ENCODE peak calls at places on chromosomes 5 and 9, in five cellular contexts. G is HuH-7, N is memory B cell, D is neural progenitor cell, V is A172. O is an unnamed sample.

GRCh38 chr5:174559141-174559540 is 165.2 kb upstream of the MSX2 start:
- DNase-seq in D (no peak), N (no peak), V (no peak), G (no peak), O (no peak)

GRCh38 chr9:91677354-91677753 is 253.7 kb upstream of the NFIL3 start:
- DNase-seq in N (no peak), V (no peak), D (no peak), G (no peak), O (no peak)

GRCh38 chr9:136640176-136641086 is 22.3 kb upstream of the EGFL7 start:
- DNase-seq in G (no peak), D (no peak), N (no peak), V (no peak), O (no peak)

GRCh38 chr5:168125445-168126199 is 165.8 kb upstream of the WWC1 start:
- DNase-seq in D (no peak), V (no peak), N (no peak), G (no peak), O (no peak)

GRCh38 chr5:148125641-148126040 is 42.7 kb upstream of the SPINK14 start:
- DNase-seq in D (no peak), G (no peak), N (no peak), V (peak; percentile 14), O (no peak)

GRCh38 chr5:132655821-132656773 is 1.9 kb upstream of the IL13 start:
- DNase-seq in G (no peak), D (peak; percentile 63), V (no peak), N (no peak), O (peak; percentile 74)

GRCh38 chr5:31096238-31096865 is 97.1 kb upstream of the CDH6 start:
- DNase-seq in G (no peak), V (peak; percentile 28), D (no peak), N (no peak), O (no peak)

GRCh38 chr5:157323107-157323706 is 57.3 kb downstream of the CYFIP2 start:
- DNase-seq in G (no peak), D (no peak), N (no peak), V (no peak), O (peak; percentile 80)

GRCh38 chr9:72363908-72364678 is 915 bp downstream of the ZFAND5 start:
- DNase-seq in D (peak; percentile 72), N (no peak), G (peak; percentile 46), V (peak; percentile 46), O (peak; percentile 68)

GRCh38 chr5:132489871-132490483 is 596 bp downstream of the IRF1 start:
- DNase-seq in D (peak; percentile 62), N (no peak), G (peak; percentile 15), V (peak; percentile 50), O (peak; percentile 75)

GRCh38 chr9:137307255-137308101 is 5.4 kb upstream of the NRARP start:
- DNase-seq in D (peak; percentile 13), V (no peak), N (no peak), G (no peak), O (peak; percentile 91)

GRCh38 chr5:170442921-170443320 is 53.8 kb upstream of the KCNMB1 start:
- DNase-seq in D (no peak), N (no peak), V (no peak), G (no peak), O (no peak)

GRCh38 chr5:136864960-136865359 is 499.6 kb upstream of the TRPC7 start:
- DNase-seq in N (no peak), V (no peak), G (no peak), D (no peak), O (no peak)

O was measured in endodermal cell.